ENCODE peak calls at places on chromosomes 6 and 20, in four cellular contexts. One of them, this sample, is unnamed.

GRCh38 chr20:23235173-23236027 is 115.2 kb upstream of the NXT1 start:
- DNase-seq in GM12878: no peak
- DNase-seq in HL-60: peak; percentile 62
- DNase-seq in GM23338: peak; percentile 80
- DNase-seq in this sample: peak; percentile 78

GRCh38 chr20:20070871-20071726 is 18.8 kb downstream of the CFAP61 start:
- DNase-seq in GM23338: no peak
- DNase-seq in HL-60: no peak
- DNase-seq in GM12878: no peak
- DNase-seq in this sample: no peak

GRCh38 chr6:41500561-41500960 is 45.6 kb upstream of the FOXP4 start:
- DNase-seq in GM12878: no peak
- DNase-seq in GM23338: no peak
- DNase-seq in HL-60: no peak
- DNase-seq in this sample: no peak

GRCh38 chr20:25198663-25199363 is 3.3 kb downstream of the ENTPD6 start:
- DNase-seq in HL-60: no peak
- DNase-seq in GM23338: no peak
- DNase-seq in GM12878: no peak
- DNase-seq in this sample: no peak

GRCh38 chr6:130993292-130993765 is 69.7 kb downstream of the EPB41L2 start:
- DNase-seq in GM12878: no peak
- DNase-seq in HL-60: no peak
- DNase-seq in GM23338: peak; percentile 52
- DNase-seq in this sample: no peak

GRCh38 chr6:15751721-15752350 is 89.0 kb upstream of the DTNBP1 start:
- DNase-seq in GM23338: no peak
- DNase-seq in HL-60: no peak
- DNase-seq in GM12878: no peak
- DNase-seq in this sample: no peak

GRCh38 chr6:13461805-13462204 is 25.6 kb downstream of the GFOD1 start:
- DNase-seq in GM23338: no peak
- DNase-seq in HL-60: peak; percentile 75
- DNase-seq in GM12878: no peak
- DNase-seq in this sample: no peak

GRCh38 chr6:155599571-155599970 is 143.9 kb upstream of the NOX3 start:
- DNase-seq in GM12878: no peak
- DNase-seq in GM23338: no peak
- DNase-seq in HL-60: no peak
- DNase-seq in this sample: no peak

GRCh38 chr6:33815854-33816253 is 12.1 kb upstream of the MLN start:
- DNase-seq in GM23338: peak; percentile 90
- DNase-seq in GM12878: no peak
- DNase-seq in HL-60: no peak
- DNase-seq in this sample: peak; percentile 39

GRCh38 chr6:122878809-122879208 is 89.8 kb downstream of the SMPDL3A start:
- DNase-seq in GM12878: no peak
- DNase-seq in HL-60: no peak
- DNase-seq in GM23338: no peak
- DNase-seq in this sample: no peak

GRCh38 chr20:53652859-53653520 is 59.4 kb upstream of the ZNF217 start:
- DNase-seq in GM12878: no peak
- DNase-seq in GM23338: no peak
- DNase-seq in HL-60: no peak
- DNase-seq in this sample: no peak

GRCh38 chr6:35544748-35545361 is 32.2 kb upstream of the TULP1 start:
- DNase-seq in GM12878: no peak
- DNase-seq in HL-60: no peak
- DNase-seq in GM23338: peak; percentile 23
- DNase-seq in this sample: no peak

GRCh38 chr6:90319979-90320667 is 23.5 kb upstream of the BACH2 start:
- DNase-seq in GM12878: no peak
- DNase-seq in GM23338: no peak
- DNase-seq in HL-60: no peak
- DNase-seq in this sample: no peak

GRCh38 chr20:47524385-47524784 is 22.7 kb downstream of the NCOA3 start:
- DNase-seq in GM12878: no peak
- DNase-seq in HL-60: no peak
- DNase-seq in GM23338: no peak
- DNase-seq in this sample: no peak

GRCh38 chr20:18431206-18431605 is 35.6 kb downstream of the DZANK1 start:
- DNase-seq in HL-60: no peak
- DNase-seq in GM23338: no peak
- DNase-seq in GM12878: no peak
- DNase-seq in this sample: no peak

GRCh38 chr20:5065489-5066383 is 54.0 kb downstream of the PCNA start:
- DNase-seq in GM23338: no peak
- DNase-seq in GM12878: no peak
- DNase-seq in HL-60: peak; percentile 90
- DNase-seq in this sample: peak; percentile 92

GRCh38 chr6:38187688-38188590 is 368.4 kb downstream of the ZFAND3 start:
- DNase-seq in HL-60: no peak
- DNase-seq in GM12878: no peak
- DNase-seq in GM23338: no peak
- DNase-seq in this sample: no peak

GRCh38 chr6:153568601-153569000 is 437.5 kb upstream of the RGS17 start:
- DNase-seq in HL-60: no peak
- DNase-seq in GM23338: no peak
- DNase-seq in GM12878: no peak
- DNase-seq in this sample: no peak

GRCh38 chr6:109010703-109011102 is 83.9 kb downstream of the SESN1 start:
- DNase-seq in GM23338: no peak
- DNase-seq in HL-60: no peak
- DNase-seq in GM12878: no peak
- DNase-seq in this sample: no peak

GRCh38 chr6:152167639-152168603 is 360.4 kb downstream of the ESR1 start:
- DNase-seq in GM12878: no peak
- DNase-seq in GM23338: no peak
- DNase-seq in HL-60: no peak
- DNase-seq in this sample: no peak

GRCh38 chr20:49858076-49858565 is 45.5 kb downstream of the SLC9A8 start:
- DNase-seq in GM12878: no peak
- DNase-seq in HL-60: no peak
- DNase-seq in GM23338: no peak
- DNase-seq in this sample: no peak

GRCh38 chr6:140537834-140538680 is 1163.6 kb upstream of the CITED2 start:
- DNase-seq in HL-60: no peak
- DNase-seq in GM23338: peak; percentile 62
- DNase-seq in GM12878: no peak
- DNase-seq in this sample: peak; percentile 3

GRCh38 chr6:4017847-4018193 is 61.1 kb downstream of the FAM217A start:
- DNase-seq in GM23338: peak; percentile 49
- DNase-seq in GM12878: no peak
- DNase-seq in HL-60: no peak
- DNase-seq in this sample: peak; percentile 40

DNA sequence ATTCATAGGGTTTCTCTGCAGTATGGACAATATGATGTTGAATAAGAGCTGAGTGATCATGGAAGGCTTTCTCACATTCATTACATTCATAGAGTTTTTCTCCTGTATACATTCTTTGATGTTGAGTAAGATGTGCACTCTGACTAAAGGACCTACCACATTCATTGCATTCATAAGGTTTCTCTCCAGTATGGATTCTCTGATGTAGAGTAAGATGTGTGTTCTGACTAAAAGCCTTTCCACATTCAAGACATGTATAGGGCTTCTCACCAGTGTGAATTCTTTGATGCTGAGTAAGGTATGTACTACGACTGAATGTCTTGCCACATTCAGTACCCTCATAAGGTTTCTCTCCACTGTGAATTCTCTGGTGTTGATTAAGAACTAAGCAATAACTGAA is 29.3 kb upstream of the ZNF391 start:
- DNase-seq in HL-60: no peak
- DNase-seq in GM23338: no peak
- DNase-seq in GM12878: no peak
- DNase-seq in this sample: no peak
- TF ChIP-seq REST in HL-60: no peak
- TF ChIP-seq REST in GM23338: no peak
- TF ChIP-seq REST in GM12878: no peak
- TF ChIP-seq REST in this sample: no peak

GRCh38 chr6:124964084-124964763 is 2.0 kb downstream of the RNF217 start:
- DNase-seq in GM12878: no peak
- DNase-seq in GM23338: no peak
- DNase-seq in HL-60: no peak
- DNase-seq in this sample: peak; percentile 24
- TF ChIP-seq REST in GM12878: no peak
- TF ChIP-seq REST in GM23338: no peak
- TF ChIP-seq REST in HL-60: no peak
- TF ChIP-seq REST in this sample: no peak

GRCh38 chr6:26157838-26158580 is 70.8 kb downstream of the HFE start:
- DNase-seq in GM12878: peak; percentile 99
- DNase-seq in HL-60: peak; percentile 84
- DNase-seq in GM23338: peak; percentile 97
- DNase-seq in this sample: peak; percentile 87
- TF ChIP-seq REST in GM12878: no peak
- TF ChIP-seq REST in HL-60: peak; percentile 55
- TF ChIP-seq REST in GM23338: no peak
- TF ChIP-seq REST in this sample: no peak

DNA sequence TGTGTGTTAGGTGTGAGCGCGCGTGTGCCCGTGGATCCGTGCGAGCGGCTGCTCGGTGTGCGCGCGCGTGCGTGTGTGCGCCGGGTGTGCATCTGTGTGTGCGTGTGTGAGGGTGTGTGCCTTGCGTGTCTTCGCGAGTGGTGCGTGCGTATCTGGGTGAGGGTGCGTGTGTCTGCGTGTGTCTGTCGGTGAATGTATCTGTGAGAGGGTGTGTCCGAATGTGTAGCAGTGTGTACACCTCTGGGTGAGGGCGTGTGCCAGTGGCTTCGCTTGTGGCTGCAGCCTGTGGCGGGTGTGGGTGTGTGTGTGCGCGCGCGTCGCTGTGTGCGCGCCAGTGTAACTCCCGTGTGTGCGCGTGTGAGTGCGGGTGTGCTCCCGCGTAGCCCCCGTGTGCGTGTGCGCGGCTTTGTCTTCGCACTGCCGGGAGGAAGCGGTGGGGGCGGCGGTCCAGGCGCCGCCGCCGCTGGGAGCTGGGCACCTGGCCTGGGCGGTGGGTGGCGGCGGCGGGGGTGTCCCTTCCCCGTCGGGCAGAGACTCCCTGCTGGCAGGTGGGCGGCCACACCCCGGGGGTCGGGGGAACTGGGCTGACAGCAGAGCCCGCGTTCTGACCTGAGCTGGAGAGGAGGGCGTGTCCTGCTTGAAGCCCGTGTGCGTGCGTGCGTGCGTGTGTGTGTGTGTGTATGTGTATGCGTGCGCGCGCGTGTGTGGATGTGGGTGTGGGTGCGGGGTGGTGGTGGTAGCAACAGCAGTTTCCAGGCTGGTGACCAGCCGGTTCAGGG is 61.3 kb upstream of the EPB41L1 start:
- DNase-seq in GM23338: no peak
- DNase-seq in GM12878: no peak
- DNase-seq in HL-60: peak; percentile 51
- DNase-seq in this sample: peak; percentile 82
- TF ChIP-seq REST in GM23338: no peak
- TF ChIP-seq REST in GM12878: no peak
- TF ChIP-seq REST in HL-60: no peak
- TF ChIP-seq REST in this sample: no peak

DNA sequence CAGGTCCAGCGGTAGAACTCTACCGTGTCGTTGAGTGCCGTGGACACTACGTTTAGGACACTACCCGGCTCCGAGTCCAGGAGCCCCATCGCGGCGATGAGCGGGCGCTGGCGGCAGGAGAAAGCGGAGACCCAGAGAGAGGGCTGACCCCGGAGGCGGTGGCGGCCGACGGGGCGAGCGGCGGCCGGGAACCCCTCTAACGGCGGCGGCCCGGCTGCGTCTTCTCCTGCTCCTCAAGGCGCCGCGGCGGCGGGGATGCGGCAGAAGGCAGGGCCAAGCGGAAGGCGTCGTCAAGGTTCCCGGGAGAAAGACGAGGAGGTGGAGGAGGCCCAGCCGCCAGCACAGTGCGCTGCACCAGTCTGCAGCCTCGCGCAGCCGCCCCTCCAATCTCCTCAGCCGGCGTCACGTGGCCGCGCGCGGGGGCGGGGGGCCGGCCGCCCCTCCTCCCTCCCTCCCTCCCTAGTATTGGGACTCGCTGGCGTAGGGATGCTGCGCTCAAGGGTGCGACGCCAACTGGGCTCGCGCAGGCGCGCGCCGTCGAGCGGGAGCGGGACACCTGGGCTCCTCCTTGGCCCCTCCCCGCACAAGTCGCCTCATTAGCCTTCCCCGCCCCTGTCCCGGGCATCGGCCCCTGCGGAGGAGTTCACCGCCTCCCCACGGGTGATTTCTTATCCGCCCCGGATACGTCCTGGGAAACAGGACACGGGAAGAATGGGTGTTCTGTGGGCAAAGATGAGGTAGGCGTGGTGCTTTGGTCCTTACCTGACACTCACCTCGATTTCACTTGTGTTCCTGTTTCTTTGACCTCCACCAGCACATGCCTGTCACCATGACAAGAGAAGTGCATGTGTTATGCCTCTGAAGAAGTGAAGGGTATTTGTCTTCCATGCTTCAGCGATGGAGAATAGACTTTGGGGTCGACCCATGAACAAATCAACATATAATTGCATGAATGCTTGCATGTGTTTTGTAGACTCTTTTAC is at the start of gene ELOVL4:
- DNase-seq in HL-60: no peak
- DNase-seq in GM23338: peak; percentile 92
- DNase-seq in GM12878: no peak
- DNase-seq in this sample: peak; percentile 7
- TF ChIP-seq REST in HL-60: no peak
- TF ChIP-seq REST in GM23338: no peak
- TF ChIP-seq REST in GM12878: no peak
- TF ChIP-seq REST in this sample: no peak

GRCh38 chr6:134948708-134949107 is 1.2 kb downstream of the ALDH8A1 start:
- DNase-seq in GM12878: no peak
- DNase-seq in HL-60: no peak
- DNase-seq in GM23338: no peak
- DNase-seq in this sample: no peak
- TF ChIP-seq REST in GM12878: no peak
- TF ChIP-seq REST in HL-60: no peak
- TF ChIP-seq REST in GM23338: no peak
- TF ChIP-seq REST in this sample: no peak

DNA sequence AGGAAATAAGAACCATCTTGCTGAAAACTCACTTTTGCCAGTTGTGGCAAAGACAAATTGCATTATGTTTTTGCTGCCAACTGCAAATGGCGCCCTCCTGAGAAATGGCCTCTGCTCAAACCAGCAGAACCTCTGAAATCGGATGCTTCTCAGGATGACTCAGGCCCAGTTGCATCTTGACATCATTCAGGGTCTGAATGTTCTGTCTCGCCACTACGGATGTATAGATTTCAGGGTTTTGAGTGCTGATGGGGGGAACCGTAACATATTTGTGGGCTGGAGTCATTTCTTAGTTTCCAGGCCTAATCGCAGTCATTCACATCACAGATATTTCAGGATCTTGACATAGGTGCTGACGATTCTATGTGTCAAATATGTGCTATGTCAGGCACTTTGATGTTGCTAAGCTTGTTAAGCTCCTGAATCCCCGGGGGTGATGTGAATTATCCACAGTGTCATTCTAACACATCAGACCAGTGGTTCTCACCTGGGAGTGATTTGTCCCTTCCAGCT is 207.1 kb downstream of the NFATC2 start:
- DNase-seq in GM23338: no peak
- DNase-seq in HL-60: no peak
- DNase-seq in GM12878: no peak
- DNase-seq in this sample: peak; percentile 40
- TF ChIP-seq REST in GM23338: no peak
- TF ChIP-seq REST in HL-60: no peak
- TF ChIP-seq REST in GM12878: no peak
- TF ChIP-seq REST in this sample: no peak

GRCh38 chr6:54037277-54037779 is 73.9 kb upstream of the MLIP start:
- DNase-seq in GM12878: no peak
- DNase-seq in GM23338: no peak
- DNase-seq in HL-60: no peak
- DNase-seq in this sample: no peak
- TF ChIP-seq REST in GM12878: no peak
- TF ChIP-seq REST in GM23338: no peak
- TF ChIP-seq REST in HL-60: no peak
- TF ChIP-seq REST in this sample: no peak

This sample was measured in A549.